ENCODE peak calls at places on chromosomes 16 and 17, in nine cellular contexts. X, H, C, P, R, G, S, A and D are unnamed samples.

GRCh38 chr16:26231647-26232046 is 539.9 kb downstream of the HS3ST4 start:
- DNase-seq in X (no peak), H (no peak), C (no peak), P (no peak), R (no peak), G (no peak), S (no peak), A (no peak), D (no peak)

GRCh38 chr17:81741049-81741593 is 29.0 kb downstream of the SLC25A10 start:
- DNase-seq in X (no peak), H (no peak), C (no peak), P (no peak), R (no peak), G (no peak), S (no peak), A (no peak), D (no peak)

GRCh38 chr17:12672944-12673343 is 7.3 kb downstream of the MYOCD start:
- DNase-seq in X (no peak), H (no peak), C (no peak), P (no peak), R (no peak), G (no peak), S (no peak), A (no peak), D (no peak)

GRCh38 chr17:81350320-81350686 is 45.0 kb upstream of the BAHCC1 start:
- DNase-seq in X (no peak), H (no peak), C (no peak), P (no peak), R (no peak), G (peak), S (no peak), A (no peak), D (no peak)

GRCh38 chr17:9802294-9802693 is 10.9 kb upstream of the DHRS7C start:
- DNase-seq in X (no peak), H (no peak), C (no peak), P (no peak), R (no peak), G (no peak), S (peak), A (no peak), D (no peak)

GRCh38 chr16:87581867-87582220 is 20.5 kb upstream of the JPH3 start:
- DNase-seq in X (peak), H (peak), C (no peak), P (no peak), R (no peak), G (peak), S (peak), A (no peak), D (no peak)

GRCh38 chr17:29012535-29012934 is 6.7 kb upstream of the SEZ6 start:
- DNase-seq in X (no peak), H (no peak), C (no peak), P (no peak), R (no peak), G (no peak), S (no peak), A (no peak), D (no peak)

GRCh38 chr17:62597920-62598319 is 29.6 kb upstream of the MRC2 start:
- DNase-seq in X (no peak), H (peak), C (no peak), P (no peak), R (no peak), G (no peak), S (peak), A (no peak), D (no peak)

GRCh38 chr17:38605852-38606645 is at the start of gene SRCIN1:
- DNase-seq in X (no peak), H (no peak), C (peak), P (peak), R (peak), G (peak), S (peak), A (peak), D (no peak)

GRCh38 chr17:38605230-38605851 is 411 bp downstream of the SRCIN1 start:
- DNase-seq in X (no peak), H (no peak), C (no peak), P (peak), R (no peak), G (no peak), S (no peak), A (no peak), D (no peak)

GRCh38 chr17:38603786-38604478 is 1.8 kb downstream of the SRCIN1 start:
- DNase-seq in X (no peak), H (no peak), C (no peak), P (no peak), R (no peak), G (no peak), S (no peak), A (no peak), D (no peak)

GRCh38 chr17:38602862-38603785 is 2.6 kb downstream of the SRCIN1 start:
- DNase-seq in X (no peak), H (no peak), C (no peak), P (no peak), R (no peak), G (no peak), S (no peak), A (no peak), D (no peak)

GRCh38 chr17:38604479-38605229 is 1.1 kb downstream of the SRCIN1 start:
- DNase-seq in X (no peak), H (no peak), C (peak), P (peak), R (peak), G (no peak), S (no peak), A (peak), D (no peak)
- TF ChIP-seq CTCF in X (no peak), H (no peak), C (peak), P (no peak), R (peak), G (no peak), S (no peak), A (no peak), D (no peak)

GRCh38 chr17:73247728-73248127 is 14.0 kb downstream of the CPSF4L start:
- DNase-seq in X (no peak), H (no peak), C (no peak), P (no peak), R (no peak), G (no peak), S (no peak), A (no peak), D (no peak)
- TF ChIP-seq CTCF in X (no peak), H (no peak), C (peak), P (peak), R (no peak), G (no peak), S (no peak), A (no peak), D (no peak)

DNA sequence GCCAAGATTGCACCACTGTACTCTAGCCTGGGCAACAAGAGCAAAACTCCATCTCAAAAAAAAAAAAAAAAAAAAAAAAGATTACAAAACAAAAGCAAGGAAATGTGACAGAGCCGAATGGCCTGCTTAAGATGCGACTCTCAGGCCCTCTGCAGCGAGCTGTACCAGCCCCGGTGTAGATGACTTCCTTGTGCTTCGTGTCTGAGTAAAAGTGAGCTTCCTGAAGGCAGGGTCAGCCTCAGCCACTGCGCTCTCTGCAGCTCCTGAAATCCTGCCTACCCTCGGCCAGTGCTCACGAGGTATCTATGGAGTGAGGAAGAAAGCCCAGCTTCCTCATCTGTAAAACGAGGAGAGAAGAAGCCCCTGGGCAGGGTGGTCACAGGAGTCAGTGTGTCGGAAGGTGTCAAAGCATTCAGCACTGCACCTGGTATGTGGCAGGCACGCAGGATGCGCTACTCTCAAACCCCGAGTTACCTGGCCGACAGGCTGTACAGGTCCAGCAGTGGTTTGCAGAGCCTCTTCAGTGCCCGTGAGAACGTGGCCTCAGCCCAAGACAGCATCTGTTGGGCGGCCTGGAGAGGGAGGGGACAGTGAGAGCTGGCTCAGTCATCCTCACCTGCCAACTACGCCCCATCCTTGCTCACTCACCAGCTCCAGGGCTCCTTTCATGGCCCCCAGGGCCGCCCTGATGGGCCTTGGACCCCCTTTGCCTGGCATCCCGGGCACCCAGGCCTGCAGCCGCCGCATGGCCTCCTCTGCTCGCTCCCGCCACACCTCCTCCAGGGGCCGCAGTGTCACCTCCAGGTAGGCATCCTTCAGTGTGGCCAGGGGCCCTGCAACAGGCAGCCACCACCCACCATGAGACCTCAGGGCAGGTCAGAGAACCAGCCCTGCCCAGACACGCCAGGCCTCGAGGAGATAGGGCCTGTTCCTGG is 44.6 kb downstream of the RMI2 start:
- DNase-seq in X (no peak), H (no peak), C (no peak), P (no peak), R (no peak), G (no peak), S (no peak), A (no peak), D (no peak)
- TF ChIP-seq CTCF in X (no peak), H (no peak), C (no peak), P (no peak), R (no peak), G (no peak), S (no peak), A (no peak), D (no peak)

DNA sequence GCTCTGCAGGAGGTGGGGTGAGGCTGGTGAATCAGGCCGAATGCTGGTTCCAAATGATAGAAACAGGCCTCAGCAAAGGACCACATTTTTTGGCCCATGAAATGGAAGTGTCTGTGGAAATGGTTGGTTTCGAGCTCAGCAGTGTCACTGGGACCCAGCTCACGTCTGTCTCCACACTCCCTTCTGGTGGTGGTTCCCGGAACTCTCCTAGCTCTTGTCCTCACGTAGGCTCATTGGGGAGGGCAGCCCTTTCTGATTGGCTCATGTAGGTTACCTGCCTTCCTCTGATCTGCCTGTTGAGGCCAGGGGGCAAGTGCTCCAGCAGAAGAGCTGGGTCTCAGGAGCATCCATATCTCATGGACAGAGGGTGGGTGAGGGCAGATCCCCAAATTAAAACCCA is 4.0 kb downstream of the ALG1 start:
- DNase-seq in X (no peak), H (no peak), C (no peak), P (peak), R (no peak), G (no peak), S (no peak), A (no peak), D (no peak)
- TF ChIP-seq CTCF in X (no peak), H (no peak), C (no peak), P (no peak), R (no peak), G (no peak), S (no peak), A (no peak), D (no peak)

GRCh38 chr17:74380086-74380958 is 13.0 kb downstream of the GPR142 start:
- DNase-seq in X (no peak), H (peak), C (no peak), P (no peak), R (no peak), G (no peak), S (peak), A (no peak), D (no peak)
- TF ChIP-seq CTCF in X (no peak), H (no peak), C (no peak), P (no peak), R (no peak), G (no peak), S (peak), A (no peak), D (no peak)

GRCh38 chr17:57085448-57086068 is 512 bp downstream of the AKAP1 start:
- DNase-seq in X (no peak), H (peak), C (peak), P (peak), R (peak), G (peak), S (peak), A (peak), D (peak)
- TF ChIP-seq CTCF in X (no peak), H (no peak), C (no peak), P (peak), R (peak), G (no peak), S (peak), A (peak), D (no peak)

GRCh38 chr17:7437369-7437863 is 1.9 kb upstream of the FGF11 start:
- DNase-seq in X (no peak), H (no peak), C (no peak), P (no peak), R (no peak), G (no peak), S (no peak), A (no peak), D (no peak)

GRCh38 chr17:7438050-7438614 is 1.2 kb upstream of the FGF11 start:
- DNase-seq in X (no peak), H (peak), C (no peak), P (no peak), R (no peak), G (no peak), S (no peak), A (peak), D (peak)

GRCh38 chr17:7438656-7439460 is 454 bp upstream of the FGF11 start:
- DNase-seq in X (no peak), H (no peak), C (no peak), P (no peak), R (no peak), G (no peak), S (no peak), A (no peak), D (no peak)

GRCh38 chr17:7436556-7437368 is 1.5 kb downstream of the TMEM102 start:
- DNase-seq in X (no peak), H (peak), C (peak), P (peak), R (peak), G (peak), S (peak), A (peak), D (peak)

DNA sequence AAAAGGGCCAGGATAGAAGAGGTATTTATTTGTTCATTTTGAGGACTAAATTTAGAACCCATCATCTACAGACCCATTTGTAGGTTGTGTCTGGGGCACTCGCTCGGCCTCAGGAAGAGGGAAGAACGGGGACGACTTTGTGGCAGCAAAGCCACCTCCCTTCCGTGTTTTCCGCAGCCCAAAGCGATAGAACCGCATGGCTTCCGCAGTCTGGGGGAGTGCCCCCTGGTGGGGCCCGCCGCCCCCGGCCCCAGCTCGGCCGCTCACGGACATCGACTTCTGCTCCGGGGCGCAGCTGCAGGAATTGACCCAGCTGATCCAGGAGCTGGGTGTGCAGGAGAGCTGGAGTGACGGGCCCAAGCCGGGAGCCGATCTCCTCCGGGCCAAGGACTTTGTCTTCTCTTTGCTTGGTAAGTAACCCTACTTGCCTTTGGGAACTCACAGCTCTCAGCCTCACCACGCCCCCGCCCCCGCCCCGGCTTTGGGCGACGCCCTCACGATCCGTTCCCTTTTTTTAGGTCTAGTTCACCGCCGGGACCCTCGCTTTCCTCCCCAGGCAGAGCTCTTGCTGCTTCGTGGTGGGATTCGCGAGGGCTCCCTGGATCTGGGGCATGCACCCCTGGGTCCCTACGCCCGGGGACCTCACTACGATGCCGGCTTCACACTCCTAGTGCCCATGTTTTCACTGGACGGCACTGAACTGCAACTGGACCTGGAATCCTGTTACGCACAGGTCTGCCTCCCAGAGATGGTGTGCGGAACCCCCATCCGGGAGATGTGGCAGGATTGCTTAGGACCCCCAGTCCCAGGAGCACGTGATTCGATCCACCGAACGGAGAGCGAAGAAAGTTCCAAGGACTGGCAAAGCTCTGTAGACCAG is 681 bp downstream of the TMEM102 start:
- DNase-seq in X (no peak), H (peak), C (no peak), P (peak), R (no peak), G (no peak), S (peak), A (peak), D (peak)
- TF ChIP-seq CTCF in X (no peak), H (no peak), C (no peak), P (peak), R (no peak), G (no peak), S (peak), A (peak), D (peak)

GRCh38 chr17:7141824-7142223 is 27.2 kb upstream of the ASGR2 start:
- DNase-seq in X (no peak), H (no peak), C (no peak), P (no peak), R (no peak), G (no peak), S (no peak), A (no peak), D (no peak)

GRCh38 chr17:7144203-7144602 is 29.6 kb upstream of the ASGR2 start:
- DNase-seq in X (no peak), H (no peak), C (no peak), P (no peak), R (no peak), G (no peak), S (no peak), A (no peak), D (no peak)

GRCh38 chr17:7146115-7146514 is 31.5 kb upstream of the ASGR2 start:
- DNase-seq in X (no peak), H (no peak), C (no peak), P (no peak), R (no peak), G (no peak), S (no peak), A (no peak), D (no peak)

GRCh38 chr17:7147772-7148171 is 31.4 kb downstream of the ASGR1 start:
- DNase-seq in X (no peak), H (no peak), C (no peak), P (no peak), R (no peak), G (no peak), S (no peak), A (no peak), D (no peak)
- TF ChIP-seq CTCF in X (no peak), H (no peak), C (no peak), P (no peak), R (no peak), G (no peak), S (no peak), A (no peak), D (no peak)

GRCh38 chr16:54363760-54364159 is 77.2 kb upstream of the IRX3 start:
- DNase-seq in X (no peak), H (no peak), C (no peak), P (no peak), R (no peak), G (no peak), S (no peak), A (no peak), D (no peak)

GRCh38 chr16:54359555-54359954 is 73.0 kb upstream of the IRX3 start:
- DNase-seq in X (no peak), H (no peak), C (no peak), P (no peak), R (no peak), G (no peak), S (no peak), A (no peak), D (no peak)

GRCh38 chr16:54361813-54362212 is 75.2 kb upstream of the IRX3 start:
- DNase-seq in X (no peak), H (no peak), C (no peak), P (no peak), R (no peak), G (no peak), S (no peak), A (no peak), D (no peak)

GRCh38 chr16:54361246-54361645 is 74.7 kb upstream of the IRX3 start:
- DNase-seq in X (no peak), H (no peak), C (no peak), P (no peak), R (no peak), G (no peak), S (no peak), A (no peak), D (no peak)

GRCh38 chr16:54362801-54363200 is 76.2 kb upstream of the IRX3 start:
- DNase-seq in X (no peak), H (no peak), C (no peak), P (no peak), R (no peak), G (no peak), S (no peak), A (no peak), D (no peak)
- TF ChIP-seq CTCF in X (no peak), H (no peak), C (no peak), P (no peak), R (no peak), G (no peak), S (no peak), A (no peak), D (no peak)

DNA sequence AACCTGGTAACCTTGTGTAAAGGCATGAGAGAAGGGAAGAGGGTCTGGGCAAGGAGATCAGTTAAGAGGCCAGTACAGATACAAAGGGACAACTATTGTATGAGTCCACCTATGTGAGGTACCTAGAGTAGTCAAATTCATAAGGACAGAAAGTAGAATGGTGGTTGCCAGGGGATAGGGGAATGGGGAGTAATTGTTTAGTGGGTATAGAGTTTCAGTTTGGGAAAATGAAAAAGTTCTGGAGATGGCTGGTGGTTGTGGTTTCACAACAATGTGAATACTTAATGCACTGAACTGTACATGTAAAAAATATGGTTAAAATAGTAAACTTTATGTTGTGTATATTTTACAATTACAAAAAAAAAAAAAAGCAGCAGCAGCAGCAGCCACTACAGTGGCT is 49.4 kb downstream of the SNTB2 start:
- DNase-seq in X (no peak), H (no peak), C (no peak), P (no peak), R (no peak), G (no peak), S (no peak), A (no peak), D (no peak)
- TF ChIP-seq CTCF in X (no peak), H (no peak), C (no peak), P (no peak), R (no peak), G (no peak), S (no peak), A (no peak), D (no peak)